ENCODE peak calls at places on chromosomes 4 and X, in eight cellular contexts. B is endothelial cell, R is Peyer's patch, V is heart left ventricle, N is cardiac muscle cell, K is H9, Q is hepatocyte, S is A549. Z is an unnamed sample.

GRCh38 chr4:4860381-4860802 is 927 bp downstream of the MSX1 start:
- DNase-seq in B (no peak), R (no peak), V (no peak), N (no peak), K (no peak), Q (peak; percentile 22), S (no peak), Z (no peak)

GRCh38 chrX:44748014-44748413 is 95.8 kb upstream of the DUSP21 start:
- DNase-seq in B (no peak), R (no peak), V (no peak), N (no peak), K (no peak), Q (no peak), S (peak; percentile 9), Z (no peak)

GRCh38 chrX:95063554-95063953 is 1389.5 kb downstream of the FAM133A start:
- DNase-seq in B (no peak), R (no peak), V (no peak), N (no peak), K (no peak), Q (no peak), S (no peak), Z (no peak)

GRCh38 chr4:8586671-8587468 is 5.7 kb upstream of the CPZ start:
- DNase-seq in B (no peak), R (no peak), V (peak; percentile 16), N (no peak), K (no peak), Q (no peak), S (no peak), Z (no peak)

GRCh38 chr4:168524897-168525296 is 28.0 kb downstream of the PALLD start:
- DNase-seq in B (no peak), R (no peak), V (no peak), N (no peak), K (no peak), Q (no peak), S (no peak), Z (no peak)

GRCh38 chrX:3295731-3296130 is 50.7 kb downstream of the MXRA5 start:
- DNase-seq in B (no peak), R (no peak), V (no peak), N (peak; percentile 0), K (peak; percentile 80), Q (no peak), S (peak; percentile 31), Z (no peak)

GRCh38 chr4:137635108-137635507 is 102.8 kb upstream of the PCDH18 start:
- DNase-seq in B (no peak), R (no peak), V (no peak), N (no peak), K (no peak), Q (no peak), S (peak; percentile 3), Z (no peak)

GRCh38 chr4:172892300-172892699 is 276.3 kb upstream of the GALNT7 start:
- DNase-seq in B (peak; percentile 14), R (no peak), V (no peak), N (no peak), K (peak; percentile 54), Q (no peak), S (peak; percentile 35), Z (peak; percentile 15)

GRCh38 chr4:183995489-183996049 is 90.5 kb downstream of the STOX2 start:
- DNase-seq in B (no peak), R (no peak), V (no peak), N (no peak), K (no peak), Q (no peak), S (no peak), Z (no peak)

GRCh38 chrX:2705461-2705860 is 14.4 kb downstream of the CD99 start:
- DNase-seq in B (no peak), R (no peak), V (no peak), N (no peak), K (no peak), Q (no peak), S (no peak), Z (no peak)

GRCh38 chr4:161680146-161680545 is 483.7 kb downstream of the FSTL5 start:
- DNase-seq in B (no peak), R (no peak), V (no peak), N (no peak), K (no peak), Q (no peak), S (no peak), Z (no peak)

DNA sequence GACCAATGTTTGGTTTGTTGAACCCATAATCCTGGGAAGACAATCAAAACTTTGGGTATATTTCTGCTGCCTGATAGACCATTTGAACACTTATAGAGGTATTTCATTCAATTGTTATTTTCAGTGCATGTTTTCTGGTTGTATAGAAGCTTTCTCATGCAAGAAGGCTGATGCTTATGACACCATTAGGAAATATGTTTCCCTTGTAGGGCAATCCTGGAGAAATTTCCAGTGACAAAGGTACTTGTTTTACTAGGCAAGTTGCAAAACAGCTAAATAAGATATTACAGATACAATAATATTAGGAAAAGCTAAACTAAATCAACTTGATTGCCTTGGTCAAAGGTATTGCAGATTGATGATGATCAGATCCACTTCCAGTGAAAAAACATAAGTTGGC is 32.8 kb upstream of the FGF2 start:
- DNase-seq in B (no peak), R (no peak), V (no peak), N (no peak), K (no peak), Q (no peak), S (no peak), Z (no peak)
- TF ChIP-seq CTCF in B (no peak), R (no peak), V (no peak), N (no peak), K (no peak), Q (no peak), S (no peak), Z (no peak)

GRCh38 chr4:138903185-138903584 is 112.4 kb upstream of the NOCT start:
- DNase-seq in B (no peak), R (no peak), V (no peak), N (no peak), K (no peak), Q (no peak), S (no peak), Z (no peak)
- TF ChIP-seq CTCF in B (no peak), R (no peak), V (no peak), N (no peak), K (no peak), Q (no peak), S (no peak), Z (no peak)

GRCh38 chr4:120843840-120844527 is 78.5 kb downstream of the PRDM5 start:
- DNase-seq in B (peak; percentile 54), R (peak; percentile 61), V (no peak), N (peak; percentile 70), K (peak; percentile 58), Q (peak; percentile 33), S (peak; percentile 9), Z (no peak)
- TF ChIP-seq CTCF in B (peak; percentile 33), R (peak; percentile 46), V (no peak), N (peak; percentile 21), K (peak; percentile 73), Q (peak; percentile 48), S (no peak), Z (peak; percentile 42)

DNA sequence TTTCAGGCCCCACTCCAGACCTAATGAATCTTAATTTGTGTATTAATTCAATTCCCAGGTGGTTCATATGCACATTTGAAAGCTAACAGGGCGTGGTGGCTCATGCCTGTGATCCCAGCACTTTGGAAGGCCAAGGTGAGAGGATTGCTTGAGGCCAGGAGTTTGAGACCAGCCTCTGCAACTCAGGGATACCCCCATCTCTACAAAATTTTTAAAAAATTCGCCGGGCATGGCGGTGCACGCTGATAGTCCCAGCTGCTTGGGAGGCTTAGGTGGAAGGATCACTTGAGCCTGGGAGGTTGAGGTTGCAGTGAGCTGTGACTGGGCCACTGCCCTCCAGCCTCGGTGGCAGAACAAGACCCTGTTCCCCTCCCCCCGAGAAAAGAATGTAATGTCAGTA is 31.2 kb downstream of the ADD1 start:
- DNase-seq in B (no peak), R (no peak), V (no peak), N (no peak), K (no peak), Q (no peak), S (no peak), Z (no peak)
- TF ChIP-seq CTCF in B (no peak), R (no peak), V (no peak), N (no peak), K (no peak), Q (no peak), S (no peak), Z (no peak)

GRCh38 chr4:96164814-96165351 is 325.0 kb downstream of the PDHA2 start:
- DNase-seq in B (no peak), R (no peak), V (no peak), N (no peak), K (no peak), Q (no peak), S (no peak), Z (no peak)

GRCh38 chr4:96175871-96176270 is 336.0 kb downstream of the PDHA2 start:
- DNase-seq in B (no peak), R (no peak), V (no peak), N (no peak), K (no peak), Q (no peak), S (no peak), Z (no peak)

GRCh38 chr4:96166806-96167205 is 326.9 kb downstream of the PDHA2 start:
- DNase-seq in B (no peak), R (no peak), V (no peak), N (no peak), K (no peak), Q (no peak), S (no peak), Z (no peak)

GRCh38 chr4:96170198-96170597 is 330.3 kb downstream of the PDHA2 start:
- DNase-seq in B (no peak), R (no peak), V (no peak), N (no peak), K (peak; percentile 50), Q (no peak), S (peak; percentile 3), Z (no peak)
- TF ChIP-seq CTCF in B (peak; percentile 41), R (no peak), V (no peak), N (no peak), K (peak; percentile 54), Q (no peak), S (no peak), Z (no peak)

DNA sequence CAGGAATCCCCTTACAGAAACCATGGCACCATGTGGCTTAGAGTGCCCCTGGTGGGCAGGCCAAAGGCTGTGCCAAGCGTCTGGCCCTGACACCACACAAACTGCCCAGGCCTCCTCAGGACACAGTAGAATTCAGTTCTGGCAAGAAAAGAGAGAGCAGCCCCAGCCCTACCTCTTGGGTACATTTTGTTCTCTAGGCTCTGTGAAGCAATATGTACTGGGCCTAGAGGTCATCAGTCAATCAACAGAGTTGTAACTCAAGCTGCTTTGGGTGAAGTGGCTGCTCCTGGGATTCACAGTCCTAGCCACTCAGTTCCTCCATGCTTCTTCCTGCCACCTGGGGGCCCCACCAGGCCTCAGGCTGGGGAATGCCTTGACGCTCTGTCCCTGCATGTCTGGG is 158.1 kb upstream of the MAMLD1 start:
- DNase-seq in B (no peak), R (no peak), V (no peak), N (no peak), K (no peak), Q (no peak), S (peak; percentile 14), Z (no peak)
- TF ChIP-seq CTCF in B (no peak), R (no peak), V (no peak), N (no peak), K (peak; percentile 19), Q (no peak), S (peak; percentile 13), Z (no peak)

Z was measured in Panc1.